ENCODE peak calls at places on chromosomes 6 and 20, in five cellular contexts. C is GM23248, Q is fibroblast of lung, Y is breast epithelium, T is A549. S is an unnamed sample.

GRCh38 chr6:41275489-41275888 is 11.0 kb downstream of the TREM1 start:
- DNase-seq in Q (no peak), Y (no peak), C (no peak), T (no peak), S (no peak)

GRCh38 chr6:42984924-42985475 is 630 bp downstream of the PPP2R5D start:
- DNase-seq in Y (no peak), T (no peak), Q (peak; percentile 24), C (peak; percentile 44), S (no peak)

GRCh38 chr6:110708295-110708965 is 106.8 kb downstream of the CDK19 start:
- DNase-seq in Q (peak; percentile 68), C (peak; percentile 73), T (no peak), Y (no peak), S (no peak)

GRCh38 chr20:44475372-44475693 is 341 bp upstream of the TTPAL start:
- DNase-seq in Q (no peak), C (no peak), T (no peak), Y (no peak), S (no peak)

GRCh38 chr6:17276766-17277165 is 4.4 kb upstream of the RBM24 start:
- DNase-seq in Q (no peak), T (no peak), Y (no peak), C (peak; percentile 60), S (peak; percentile 32)

GRCh38 chr6:125197795-125198269 is 44.3 kb downstream of the TPD52L1 start:
- DNase-seq in C (peak; percentile 72), Q (peak; percentile 55), Y (peak; percentile 46), T (peak; percentile 90), S (peak; percentile 63)

GRCh38 chr6:34563513-34563870 is 7.4 kb upstream of the SPDEF start:
- DNase-seq in T (no peak), C (no peak), Q (no peak), Y (no peak), S (no peak)

GRCh38 chr6:17336425-17336824 is 55.3 kb downstream of the RBM24 start:
- DNase-seq in Q (peak; percentile 97), Y (no peak), T (no peak), C (no peak), S (no peak)

GRCh38 chr20:7180261-7181045 is 413.0 kb downstream of the BMP2 start:
- DNase-seq in C (peak; percentile 30), Q (peak; percentile 19), Y (no peak), T (no peak), S (no peak)

GRCh38 chr6:132598473-132598872 is 8.9 kb upstream of the TAAR5 start:
- DNase-seq in T (peak; percentile 30), C (peak; percentile 10), Q (no peak), Y (no peak), S (no peak)

GRCh38 chr6:20115269-20116005 is 96.8 kb downstream of the MBOAT1 start:
- DNase-seq in Y (no peak), C (no peak), T (no peak), Q (no peak), S (no peak)

GRCh38 chr20:20211988-20212518 is 155.9 kb upstream of the INSM1 start:
- DNase-seq in Q (no peak), Y (no peak), T (no peak), C (no peak), S (no peak)

GRCh38 chr20:25049261-25050060 is 8.5 kb downstream of the ACSS1 start:
- DNase-seq in Y (no peak), Q (no peak), C (no peak), T (no peak), S (no peak)

GRCh38 chr6:169906004-169906740 is 154.8 kb downstream of the ERMARD start:
- DNase-seq in Q (no peak), Y (no peak), C (no peak), T (no peak), S (no peak)

GRCh38 chr6:90369024-90369519 is 72.4 kb upstream of the BACH2 start:
- DNase-seq in Y (peak; percentile 82), T (peak; percentile 96), Q (peak; percentile 100), C (peak; percentile 98), S (peak; percentile 33)

GRCh38 chr6:79436232-79436631 is 101.0 kb downstream of the LCA5 start:
- DNase-seq in Y (no peak), Q (peak; percentile 40), T (peak; percentile 31), C (peak; percentile 55), S (no peak)

GRCh38 chr6:136604928-136605485 is 54.8 kb upstream of the MAP7 start:
- DNase-seq in T (no peak), C (no peak), Q (peak; percentile 39), Y (no peak), S (no peak)

GRCh38 chr6:30615958-30616810 is 859 bp downstream of the PPP1R10 start:
- DNase-seq in Y (peak; percentile 43), Q (peak; percentile 30), T (peak; percentile 60), C (peak; percentile 62), S (no peak)

GRCh38 chr6:148218542-148219258 is 123.9 kb upstream of the SASH1 start:
- DNase-seq in Q (no peak), C (no peak), Y (no peak), T (no peak), S (peak; percentile 22)

GRCh38 chr6:158377866-158378265 is 65.6 kb downstream of the TULP4 start:
- DNase-seq in Y (peak; percentile 75), C (peak; percentile 35), Q (peak; percentile 74), T (no peak), S (no peak)

GRCh38 chr6:7624781-7625710 is 35.0 kb downstream of the SNRNP48 start:
- DNase-seq in Y (no peak), T (no peak), C (no peak), Q (no peak), S (no peak)

GRCh38 chr20:24969203-24970029 is 20.3 kb downstream of the CST7 start:
- DNase-seq in C (no peak), Y (no peak), Q (no peak), T (no peak), S (no peak)

GRCh38 chr20:54123587-54124180 is 50.1 kb downstream of the CYP24A1 start:
- DNase-seq in T (peak; percentile 100), Y (peak; percentile 91), C (peak; percentile 98), Q (peak; percentile 62), S (no peak)

GRCh38 chr6:5990776-5991175 is 15.9 kb downstream of the NRN1 start:
- DNase-seq in T (no peak), C (peak; percentile 28), Q (no peak), Y (no peak), S (no peak)

GRCh38 chr6:161418458-161418945 is 144.6 kb upstream of the AGPAT4 start:
- DNase-seq in Q (peak; percentile 93), Y (no peak), C (peak; percentile 83), T (peak; percentile 70), S (no peak)

GRCh38 chr6:34986845-34987246 is 97.8 kb downstream of the ANKS1A start:
- DNase-seq in Q (peak; percentile 88), C (peak; percentile 90), Y (peak; percentile 39), T (peak; percentile 63), S (peak; percentile 33)

GRCh38 chr6:139296927-139297326 is 5.1 kb upstream of the TXLNB start:
- DNase-seq in C (peak; percentile 64), T (no peak), Y (no peak), Q (no peak), S (no peak)

GRCh38 chr20:24448170-24448569 is 21.3 kb upstream of the SYNDIG1 start:
- DNase-seq in T (no peak), Q (no peak), C (no peak), Y (no peak), S (no peak)

GRCh38 chr20:25052255-25053206 is 5.4 kb downstream of the ACSS1 start:
- DNase-seq in C (peak; percentile 59), Q (peak; percentile 28), Y (no peak), T (no peak), S (no peak)

GRCh38 chr6:49939993-49940498 is 23.9 kb downstream of the DEFB114 start:
- DNase-seq in Q (no peak), C (no peak), Y (no peak), T (peak; percentile 0), S (no peak)

GRCh38 chr6:73798592-73798991 is 102.6 kb downstream of the CD109 start:
- DNase-seq in Y (peak; percentile 21), Q (peak; percentile 96), C (peak; percentile 97), T (peak; percentile 57), S (no peak)

GRCh38 chr6:11009353-11009752 is 34.8 kb downstream of the ELOVL2 start:
- DNase-seq in Y (no peak), C (peak; percentile 61), T (peak; percentile 28), Q (peak; percentile 7), S (no peak)

GRCh38 chr20:63742381-63743024 is 2.9 kb downstream of the SLC2A4RG start:
- DNase-seq in T (no peak), Q (no peak), Y (no peak), C (no peak), S (no peak)

GRCh38 chr6:22146581-22147468 is 150.0 kb downstream of the PRL start:
- DNase-seq in Q (no peak), Y (no peak), T (no peak), C (peak; percentile 45), S (no peak)
- H3K4me3 ChIP-seq in Q (peak overlapping the region; percentile 55), Y (peak overlapping the region; percentile 66), T (no peak overlapping the region), C (peak overlapping the region; percentile 69), S (peak overlapping the region; percentile 55)

GRCh38 chr6:165306955-165307354 is 2.5 kb downstream of the C6orf118 start:
- DNase-seq in C (no peak), Y (no peak), T (no peak), Q (no peak), S (no peak)
- H3K27ac ChIP-seq in C (no peak overlapping the region), Y (no peak overlapping the region), T (no peak overlapping the region), Q (no peak overlapping the region), S (no peak overlapping the region)

GRCh38 chr20:49705358-49705757 is 8.3 kb downstream of the B4GALT5 start:
- DNase-seq in Y (no peak), Q (no peak), C (no peak), T (no peak), S (no peak)
- H3K4me1 ChIP-seq in Y (no peaks in the 10 kb centered on the region), Q (peaks cover 2% of the 10 kb centered on the region), C (peaks cover 39% of the 10 kb centered on the region), T (peaks cover 95% of the 10 kb centered on the region), S (peaks cover 74% of the 10 kb centered on the region)

GRCh38 chr6:106101466-106101865 is 15.3 kb downstream of the PRDM1 start:
- DNase-seq in T (no peak), C (no peak), Q (no peak), Y (no peak), S (no peak)

GRCh38 chr6:106102034-106102433 is 15.9 kb downstream of the PRDM1 start:
- DNase-seq in C (no peak), Y (no peak), Q (no peak), T (no peak), S (no peak)

GRCh38 chr6:106103728-106104109 is 17.6 kb downstream of the PRDM1 start:
- DNase-seq in C (no peak), Q (no peak), Y (peak; percentile 68), T (no peak), S (no peak)

GRCh38 chr6:106104476-106104875 is 18.3 kb downstream of the PRDM1 start:
- DNase-seq in Q (no peak), C (no peak), T (no peak), Y (no peak), S (no peak)

DNA sequence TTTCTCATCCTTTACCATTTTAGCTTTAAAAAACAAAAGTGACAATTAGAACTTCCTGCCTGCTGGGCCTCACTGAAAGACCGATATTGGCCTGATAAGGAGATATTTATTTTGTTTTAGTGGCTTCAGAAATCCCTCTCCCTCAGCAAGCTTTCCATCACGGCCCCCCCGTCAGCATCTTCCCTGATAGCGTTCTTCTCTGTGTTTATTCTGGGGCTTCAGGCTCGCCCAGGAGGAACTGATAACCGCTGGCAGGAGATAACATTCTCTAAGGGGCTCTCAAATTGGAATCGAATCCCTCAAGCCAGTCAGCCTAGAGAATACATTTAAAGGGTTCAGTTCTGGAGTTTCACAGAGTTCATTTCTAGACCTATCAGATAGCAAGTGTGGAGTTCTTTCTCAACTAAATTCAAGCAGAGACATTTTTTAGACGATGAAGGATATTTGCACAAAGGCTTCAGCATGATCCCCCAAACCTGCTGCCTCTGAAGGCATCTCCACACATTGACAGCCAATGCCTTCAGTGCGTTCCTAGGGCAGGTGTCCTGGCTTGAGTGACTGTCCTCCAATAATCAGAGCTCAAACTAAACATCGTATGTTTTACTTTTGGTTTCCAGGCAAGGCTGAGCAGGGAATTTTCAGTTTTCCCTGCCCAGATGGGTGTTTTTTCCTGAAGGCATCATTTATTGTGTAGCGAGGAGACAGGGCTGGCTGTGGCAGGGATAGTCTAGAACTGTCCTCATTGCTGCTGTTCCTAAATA is 17.0 kb downstream of the PRDM1 start:
- DNase-seq in Q (no peak), Y (no peak), C (no peak), T (no peak), S (no peak)
- H3K4me3 ChIP-seq in Q (peak overlapping the region; percentile 30), Y (peak overlapping the region; percentile 63), C (no peak overlapping the region), T (no peak overlapping the region), S (peak overlapping the region; percentile 53)

S was measured in left ventricle myocardium inferior.